ENCODE peak calls at places on chromosome X, in ten cellular contexts. One of them, this sample, is unnamed.

GRCh38 chrX:74419861-74420193 is 1.5 kb upstream of the SLC16A2 start:
- DNase-seq in iPS DF 6.9: no peak
- DNase-seq in adipocyte: no peak
- DNase-seq in right cardiac atrium: no peak
- DNase-seq in thyroid gland: peak; percentile 17
- DNase-seq in cardiac muscle cell: peak; percentile 14
- DNase-seq in GM12865: no peak
- DNase-seq in pancreas: peak; percentile 18
- DNase-seq in upper lobe of right lung: no peak
- DNase-seq in RWPE2: no peak
- DNase-seq in this sample: no peak

GRCh38 chrX:66728818-66729271 is 90.0 kb upstream of the EDA2R start:
- DNase-seq in GM12865: peak; percentile 34
- DNase-seq in iPS DF 6.9: peak; percentile 20
- DNase-seq in right cardiac atrium: peak; percentile 42
- DNase-seq in adipocyte: peak; percentile 79
- DNase-seq in thyroid gland: peak; percentile 58
- DNase-seq in pancreas: peak; percentile 26
- DNase-seq in upper lobe of right lung: peak; percentile 66
- DNase-seq in RWPE2: no peak
- DNase-seq in cardiac muscle cell: peak; percentile 74
- DNase-seq in this sample: peak; percentile 61

GRCh38 chrX:21883258-21883657 is 27.5 kb downstream of the YY2 start:
- DNase-seq in iPS DF 6.9: no peak
- DNase-seq in thyroid gland: no peak
- DNase-seq in pancreas: no peak
- DNase-seq in cardiac muscle cell: no peak
- DNase-seq in right cardiac atrium: no peak
- DNase-seq in RWPE2: no peak
- DNase-seq in adipocyte: no peak
- DNase-seq in GM12865: no peak
- DNase-seq in upper lobe of right lung: no peak
- DNase-seq in this sample: no peak

GRCh38 chrX:124212622-124213021 is 119.8 kb upstream of the TEX13D start:
- DNase-seq in adipocyte: no peak
- DNase-seq in upper lobe of right lung: no peak
- DNase-seq in iPS DF 6.9: no peak
- DNase-seq in pancreas: no peak
- DNase-seq in thyroid gland: no peak
- DNase-seq in cardiac muscle cell: no peak
- DNase-seq in GM12865: no peak
- DNase-seq in right cardiac atrium: no peak
- DNase-seq in RWPE2: no peak
- DNase-seq in this sample: peak; percentile 86

GRCh38 chrX:17291998-17292658 is 82.9 kb upstream of the NHS start:
- DNase-seq in pancreas: no peak
- DNase-seq in cardiac muscle cell: no peak
- DNase-seq in right cardiac atrium: no peak
- DNase-seq in GM12865: no peak
- DNase-seq in adipocyte: peak; percentile 12
- DNase-seq in upper lobe of right lung: no peak
- DNase-seq in thyroid gland: no peak
- DNase-seq in RWPE2: no peak
- DNase-seq in iPS DF 6.9: no peak
- DNase-seq in this sample: no peak

GRCh38 chrX:105331244-105331643 is 110.8 kb upstream of the TEX13A start:
- DNase-seq in right cardiac atrium: no peak
- DNase-seq in thyroid gland: no peak
- DNase-seq in cardiac muscle cell: no peak
- DNase-seq in iPS DF 6.9: no peak
- DNase-seq in adipocyte: peak; percentile 38
- DNase-seq in pancreas: no peak
- DNase-seq in upper lobe of right lung: no peak
- DNase-seq in GM12865: no peak
- DNase-seq in RWPE2: no peak
- DNase-seq in this sample: no peak

GRCh38 chrX:128699716-128700285 is 647.6 kb upstream of the ACTRT1 start:
- DNase-seq in GM12865: no peak
- DNase-seq in upper lobe of right lung: no peak
- DNase-seq in thyroid gland: no peak
- DNase-seq in cardiac muscle cell: no peak
- DNase-seq in iPS DF 6.9: no peak
- DNase-seq in adipocyte: no peak
- DNase-seq in RWPE2: no peak
- DNase-seq in right cardiac atrium: no peak
- DNase-seq in pancreas: no peak
- DNase-seq in this sample: no peak

GRCh38 chrX:147376601-147377387 is 534.9 kb upstream of the FMR1 start:
- DNase-seq in iPS DF 6.9: no peak
- DNase-seq in RWPE2: no peak
- DNase-seq in GM12865: no peak
- DNase-seq in upper lobe of right lung: no peak
- DNase-seq in thyroid gland: no peak
- DNase-seq in right cardiac atrium: no peak
- DNase-seq in pancreas: peak; percentile 44
- DNase-seq in cardiac muscle cell: peak; percentile 17
- DNase-seq in adipocyte: no peak
- DNase-seq in this sample: no peak

GRCh38 chrX:48972214-48973164 is 845 bp upstream of the KCND1 start:
- DNase-seq in pancreas: no peak
- DNase-seq in cardiac muscle cell: peak; percentile 30
- DNase-seq in thyroid gland: peak; percentile 27
- DNase-seq in GM12865: peak; percentile 47
- DNase-seq in RWPE2: no peak
- DNase-seq in right cardiac atrium: peak; percentile 62
- DNase-seq in iPS DF 6.9: no peak
- DNase-seq in adipocyte: peak; percentile 58
- DNase-seq in upper lobe of right lung: no peak
- DNase-seq in this sample: peak; percentile 57

GRCh38 chrX:71533850-71534515 is 1.1 kb downstream of the OGT start:
- DNase-seq in upper lobe of right lung: peak; percentile 66
- DNase-seq in GM12865: peak; percentile 67
- DNase-seq in right cardiac atrium: peak; percentile 81
- DNase-seq in thyroid gland: peak; percentile 47
- DNase-seq in pancreas: no peak
- DNase-seq in RWPE2: no peak
- DNase-seq in iPS DF 6.9: no peak
- DNase-seq in adipocyte: peak; percentile 61
- DNase-seq in cardiac muscle cell: peak; percentile 59
- DNase-seq in this sample: peak; percentile 75

GRCh38 chrX:30893206-30893605 is 4.2 kb upstream of the TAB3 start:
- DNase-seq in RWPE2: no peak
- DNase-seq in iPS DF 6.9: no peak
- DNase-seq in adipocyte: no peak
- DNase-seq in GM12865: no peak
- DNase-seq in cardiac muscle cell: no peak
- DNase-seq in right cardiac atrium: no peak
- DNase-seq in upper lobe of right lung: no peak
- DNase-seq in thyroid gland: no peak
- DNase-seq in pancreas: no peak
- DNase-seq in this sample: no peak

GRCh38 chrX:110242371-110242770 is 75.5 kb downstream of the AMMECR1 start:
- DNase-seq in cardiac muscle cell: no peak
- DNase-seq in pancreas: no peak
- DNase-seq in iPS DF 6.9: no peak
- DNase-seq in right cardiac atrium: no peak
- DNase-seq in upper lobe of right lung: no peak
- DNase-seq in GM12865: no peak
- DNase-seq in adipocyte: no peak
- DNase-seq in RWPE2: no peak
- DNase-seq in thyroid gland: no peak
- DNase-seq in this sample: no peak

GRCh38 chrX:112368371-112368770 is 285.8 kb upstream of the TRPC5 start:
- DNase-seq in right cardiac atrium: no peak
- DNase-seq in pancreas: no peak
- DNase-seq in upper lobe of right lung: no peak
- DNase-seq in GM12865: no peak
- DNase-seq in cardiac muscle cell: no peak
- DNase-seq in adipocyte: no peak
- DNase-seq in iPS DF 6.9: no peak
- DNase-seq in RWPE2: no peak
- DNase-seq in thyroid gland: no peak
- DNase-seq in this sample: peak; percentile 9

GRCh38 chrX:120456973-120457372 is 12.1 kb downstream of the LAMP2 start:
- DNase-seq in adipocyte: no peak
- DNase-seq in upper lobe of right lung: no peak
- DNase-seq in cardiac muscle cell: no peak
- DNase-seq in pancreas: no peak
- DNase-seq in right cardiac atrium: no peak
- DNase-seq in RWPE2: no peak
- DNase-seq in iPS DF 6.9: no peak
- DNase-seq in GM12865: peak; percentile 12
- DNase-seq in thyroid gland: no peak
- DNase-seq in this sample: peak; percentile 86

GRCh38 chrX:153728095-153728494 is 3.4 kb downstream of the ABCD1 start:
- DNase-seq in GM12865: no peak
- DNase-seq in right cardiac atrium: no peak
- DNase-seq in pancreas: no peak
- DNase-seq in thyroid gland: no peak
- DNase-seq in cardiac muscle cell: no peak
- DNase-seq in adipocyte: no peak
- DNase-seq in upper lobe of right lung: no peak
- DNase-seq in iPS DF 6.9: no peak
- DNase-seq in RWPE2: no peak
- DNase-seq in this sample: no peak
- H3K4me3 ChIP-seq in GM12865: no peak overlapping the region
- H3K4me3 ChIP-seq in right cardiac atrium: no peak overlapping the region
- H3K4me3 ChIP-seq in pancreas: no peak overlapping the region
- H3K4me3 ChIP-seq in thyroid gland: no peak overlapping the region
- H3K4me3 ChIP-seq in cardiac muscle cell: no peak overlapping the region
- H3K4me3 ChIP-seq in adipocyte: no peak overlapping the region
- H3K4me3 ChIP-seq in upper lobe of right lung: no peak overlapping the region
- H3K4me3 ChIP-seq in iPS DF 6.9: no peak overlapping the region
- H3K4me3 ChIP-seq in RWPE2: no peak overlapping the region
- H3K4me3 ChIP-seq in this sample: no peak overlapping the region

GRCh38 chrX:132022115-132022862 is 813 bp upstream of the STK26 start:
- DNase-seq in upper lobe of right lung: no peak
- DNase-seq in cardiac muscle cell: peak; percentile 28
- DNase-seq in adipocyte: peak; percentile 25
- DNase-seq in RWPE2: no peak
- DNase-seq in iPS DF 6.9: no peak
- DNase-seq in right cardiac atrium: no peak
- DNase-seq in pancreas: no peak
- DNase-seq in thyroid gland: no peak
- DNase-seq in GM12865: peak; percentile 34
- DNase-seq in this sample: peak; percentile 57

GRCh38 chrX:132023896-132024386 is 839 bp downstream of the STK26 start:
- DNase-seq in thyroid gland: peak; percentile 0
- DNase-seq in iPS DF 6.9: no peak
- DNase-seq in adipocyte: peak; percentile 15
- DNase-seq in RWPE2: peak; percentile 29
- DNase-seq in right cardiac atrium: peak; percentile 45
- DNase-seq in cardiac muscle cell: peak; percentile 68
- DNase-seq in GM12865: peak; percentile 85
- DNase-seq in upper lobe of right lung: peak; percentile 69
- DNase-seq in pancreas: no peak
- DNase-seq in this sample: peak; percentile 76

GRCh38 chrX:132022863-132023116 is 312 bp upstream of the STK26 start:
- DNase-seq in thyroid gland: no peak
- DNase-seq in adipocyte: no peak
- DNase-seq in RWPE2: no peak
- DNase-seq in GM12865: no peak
- DNase-seq in pancreas: no peak
- DNase-seq in upper lobe of right lung: no peak
- DNase-seq in cardiac muscle cell: no peak
- DNase-seq in right cardiac atrium: no peak
- DNase-seq in iPS DF 6.9: no peak
- DNase-seq in this sample: no peak

GRCh38 chrX:132023117-132023895 is at the start of gene STK26:
- DNase-seq in upper lobe of right lung: peak; percentile 88
- DNase-seq in thyroid gland: peak; percentile 55
- DNase-seq in iPS DF 6.9: no peak
- DNase-seq in cardiac muscle cell: peak; percentile 89
- DNase-seq in GM12865: peak; percentile 83
- DNase-seq in RWPE2: peak; percentile 68
- DNase-seq in pancreas: peak; percentile 72
- DNase-seq in adipocyte: peak; percentile 79
- DNase-seq in right cardiac atrium: peak; percentile 90
- DNase-seq in this sample: peak; percentile 90

DNA sequence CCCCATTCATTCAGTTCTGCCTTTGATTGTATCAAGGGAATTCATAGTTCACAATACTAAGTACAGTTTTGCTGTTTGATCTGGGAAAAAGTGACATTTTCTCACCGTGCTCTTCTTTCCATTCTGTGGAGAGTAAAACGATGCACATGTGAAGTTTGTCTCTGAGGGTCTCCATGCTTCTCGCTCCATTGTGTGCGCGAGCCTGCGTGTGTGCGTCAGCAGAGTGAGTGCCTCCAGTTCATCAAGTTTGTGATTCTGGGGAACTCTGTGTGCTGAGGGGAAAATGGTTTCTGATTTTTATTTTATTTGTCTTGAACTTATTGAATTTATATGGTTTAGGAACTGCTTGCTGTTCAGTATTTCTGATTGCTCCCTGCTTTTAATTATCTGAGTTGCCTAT is 2.0 kb downstream of the STK26 start:
- DNase-seq in RWPE2: no peak
- DNase-seq in pancreas: no peak
- DNase-seq in adipocyte: no peak
- DNase-seq in cardiac muscle cell: peak; percentile 54
- DNase-seq in iPS DF 6.9: no peak
- DNase-seq in GM12865: no peak
- DNase-seq in right cardiac atrium: no peak
- DNase-seq in upper lobe of right lung: no peak
- DNase-seq in thyroid gland: no peak
- DNase-seq in this sample: peak; percentile 56
- H3K4me3 ChIP-seq in RWPE2: peak overlapping the region; percentile 83
- H3K4me3 ChIP-seq in pancreas: no peak overlapping the region
- H3K4me3 ChIP-seq in adipocyte: no peak overlapping the region
- H3K4me3 ChIP-seq in cardiac muscle cell: peak overlapping the region; percentile 80
- H3K4me3 ChIP-seq in iPS DF 6.9: peak overlapping the region; percentile 12
- H3K4me3 ChIP-seq in GM12865: peak overlapping the region; percentile 81
- H3K4me3 ChIP-seq in right cardiac atrium: no peak overlapping the region
- H3K4me3 ChIP-seq in upper lobe of right lung: no peak overlapping the region
- H3K4me3 ChIP-seq in thyroid gland: no peak overlapping the region
- H3K4me3 ChIP-seq in this sample: peak overlapping the region; percentile 87

DNA sequence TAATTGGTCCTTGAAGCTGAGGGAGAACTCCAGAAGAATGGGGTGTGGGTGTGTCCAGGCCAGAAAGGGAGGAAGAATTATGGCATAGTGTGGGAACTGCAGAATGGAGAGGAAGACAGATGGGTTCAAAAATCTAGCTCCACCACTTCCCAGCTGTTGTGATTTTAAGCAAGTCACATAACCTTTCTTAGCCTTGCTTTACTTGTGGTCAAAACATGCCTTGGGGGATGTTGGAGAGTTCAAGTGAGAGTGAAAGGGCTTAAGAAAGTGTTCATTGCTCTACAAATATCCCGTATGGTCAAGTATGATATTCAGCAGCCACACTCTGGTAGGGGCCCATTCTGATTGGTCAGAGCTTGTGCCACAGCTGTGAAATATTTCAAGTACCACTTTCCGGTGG is 15.0 kb upstream of the STARD8 start:
- DNase-seq in GM12865: no peak
- DNase-seq in right cardiac atrium: no peak
- DNase-seq in thyroid gland: no peak
- DNase-seq in iPS DF 6.9: no peak
- DNase-seq in pancreas: no peak
- DNase-seq in upper lobe of right lung: no peak
- DNase-seq in RWPE2: no peak
- DNase-seq in cardiac muscle cell: no peak
- DNase-seq in adipocyte: no peak
- DNase-seq in this sample: no peak
- H3K4me3 ChIP-seq in GM12865: no peak overlapping the region
- H3K4me3 ChIP-seq in right cardiac atrium: no peak overlapping the region
- H3K4me3 ChIP-seq in thyroid gland: no peak overlapping the region
- H3K4me3 ChIP-seq in iPS DF 6.9: no peak overlapping the region
- H3K4me3 ChIP-seq in pancreas: no peak overlapping the region
- H3K4me3 ChIP-seq in upper lobe of right lung: no peak overlapping the region
- H3K4me3 ChIP-seq in RWPE2: no peak overlapping the region
- H3K4me3 ChIP-seq in cardiac muscle cell: no peak overlapping the region
- H3K4me3 ChIP-seq in adipocyte: no peak overlapping the region
- H3K4me3 ChIP-seq in this sample: no peak overlapping the region

GRCh38 chrX:57821703-57822375 is 88.4 kb downstream of the ZXDA start:
- DNase-seq in upper lobe of right lung: no peak
- DNase-seq in thyroid gland: peak; percentile 2
- DNase-seq in pancreas: no peak
- DNase-seq in iPS DF 6.9: peak; percentile 1
- DNase-seq in right cardiac atrium: peak; percentile 59
- DNase-seq in cardiac muscle cell: peak; percentile 59
- DNase-seq in adipocyte: peak; percentile 68
- DNase-seq in RWPE2: no peak
- DNase-seq in GM12865: peak; percentile 55
- DNase-seq in this sample: peak; percentile 67
- H3K4me3 ChIP-seq in upper lobe of right lung: peak overlapping the region; percentile 28
- H3K4me3 ChIP-seq in thyroid gland: no peak overlapping the region
- H3K4me3 ChIP-seq in pancreas: peak overlapping the region; percentile 14
- H3K4me3 ChIP-seq in iPS DF 6.9: no peak overlapping the region
- H3K4me3 ChIP-seq in right cardiac atrium: peak overlapping the region; percentile 32
- H3K4me3 ChIP-seq in cardiac muscle cell: no peak overlapping the region
- H3K4me3 ChIP-seq in adipocyte: no peak overlapping the region
- H3K4me3 ChIP-seq in RWPE2: no peak overlapping the region
- H3K4me3 ChIP-seq in GM12865: no peak overlapping the region
- H3K4me3 ChIP-seq in this sample: no peak overlapping the region

This sample was measured in NB4.